ENCODE peak calls at places on chromosomes 6 and 20, in four cellular contexts. F is adipocyte, T is HepG2, D is fibroblast of lung. G is an unnamed sample.

GRCh38 chr6:118551063-118551672 is 3.1 kb downstream of the PLN start:
- DNase-seq in F (peak), T (peak), D (peak), G (no peak)

GRCh38 chr6:170032706-170033309 is 258.1 kb downstream of the DLL1 start:
- DNase-seq in D (no peak), T (no peak), F (no peak), G (no peak)

GRCh38 chr20:58637466-58638198 is 13.5 kb upstream of the STX16 start:
- DNase-seq in F (no peak), T (no peak), D (no peak), G (no peak)

GRCh38 chr20:20010639-20011500 is 6.3 kb upstream of the NAA20 start:
- DNase-seq in D (peak), F (peak), T (peak), G (no peak)

GRCh38 chr6:18016133-18016532 is 28.7 kb upstream of the KIF13A start:
- DNase-seq in D (peak), T (no peak), F (no peak), G (no peak)

GRCh38 chr6:157241411-157241979 is 81.8 kb downstream of the TMEM242 start:
- DNase-seq in D (no peak), F (no peak), T (no peak), G (peak)

GRCh38 chr6:146928503-146928902 is 275.7 kb upstream of the STXBP5 start:
- DNase-seq in F (no peak), T (no peak), D (no peak), G (no peak)

GRCh38 chr6:14031516-14031915 is 86.1 kb upstream of the CD83 start:
- DNase-seq in F (no peak), T (no peak), D (peak), G (no peak)

GRCh38 chr20:41373384-41373783 is 6.8 kb upstream of the EMILIN3 start:
- DNase-seq in F (no peak), D (no peak), T (no peak), G (no peak)

GRCh38 chr6:165274611-165275010 is 34.8 kb downstream of the C6orf118 start:
- DNase-seq in D (no peak), T (no peak), F (no peak), G (no peak)

GRCh38 chr6:63441266-63441956 is 121.6 kb upstream of the LGSN start:
- DNase-seq in F (no peak), T (no peak), D (no peak), G (no peak)

GRCh38 chr20:25544316-25544715 is 41.0 kb downstream of the NINL start:
- DNase-seq in D (peak), T (no peak), F (peak), G (no peak)

GRCh38 chr6:136070815-136071214 is 179.3 kb downstream of the MTFR2 start:
- DNase-seq in F (no peak), D (peak), T (no peak), G (no peak)

GRCh38 chr6:20319520-20320357 is 81.9 kb upstream of the E2F3 start:
- DNase-seq in F (no peak), T (no peak), D (no peak), G (peak)

GRCh38 chr6:97460394-97460793 is 177.4 kb upstream of the MMS22L start:
- DNase-seq in T (no peak), D (peak), F (no peak), G (no peak)

GRCh38 chr6:129661478-129662405 is 48.2 kb downstream of the ARHGAP18 start:
- DNase-seq in F (no peak), D (no peak), T (peak), G (no peak)

GRCh38 chr6:28996844-28997502 is 8.1 kb downstream of the ZNF311 start:
- DNase-seq in D (no peak), T (no peak), F (no peak), G (no peak)

GRCh38 chr6:158663465-158664167 is 13.8 kb downstream of the SYTL3 start:
- DNase-seq in T (no peak), D (no peak), F (no peak), G (no peak)

GRCh38 chr20:34437330-34437986 is 74.4 kb downstream of the ITCH start:
- DNase-seq in F (peak), D (peak), T (no peak), G (no peak)

GRCh38 chr6:67265996-67266768 is 1368.9 kb upstream of the ADGRB3 start:
- DNase-seq in T (no peak), F (no peak), D (no peak), G (no peak)

GRCh38 chr6:19690676-19691075 is 146.5 kb upstream of the ID4 start:
- DNase-seq in D (no peak), T (no peak), F (no peak), G (no peak)

GRCh38 chr20:47764154-47764734 is 21.0 kb downstream of the SULF2 start:
- DNase-seq in F (no peak), T (no peak), D (no peak), G (no peak)

GRCh38 chr20:47768016-47768953 is 17.0 kb downstream of the SULF2 start:
- DNase-seq in F (no peak), T (no peak), D (peak), G (peak)

GRCh38 chr20:47762699-47763098 is 22.6 kb downstream of the SULF2 start:
- DNase-seq in F (no peak), T (no peak), D (peak), G (no peak)

GRCh38 chr20:47761478-47762047 is 23.7 kb downstream of the SULF2 start:
- DNase-seq in D (no peak), F (no peak), T (no peak), G (no peak)

DNA sequence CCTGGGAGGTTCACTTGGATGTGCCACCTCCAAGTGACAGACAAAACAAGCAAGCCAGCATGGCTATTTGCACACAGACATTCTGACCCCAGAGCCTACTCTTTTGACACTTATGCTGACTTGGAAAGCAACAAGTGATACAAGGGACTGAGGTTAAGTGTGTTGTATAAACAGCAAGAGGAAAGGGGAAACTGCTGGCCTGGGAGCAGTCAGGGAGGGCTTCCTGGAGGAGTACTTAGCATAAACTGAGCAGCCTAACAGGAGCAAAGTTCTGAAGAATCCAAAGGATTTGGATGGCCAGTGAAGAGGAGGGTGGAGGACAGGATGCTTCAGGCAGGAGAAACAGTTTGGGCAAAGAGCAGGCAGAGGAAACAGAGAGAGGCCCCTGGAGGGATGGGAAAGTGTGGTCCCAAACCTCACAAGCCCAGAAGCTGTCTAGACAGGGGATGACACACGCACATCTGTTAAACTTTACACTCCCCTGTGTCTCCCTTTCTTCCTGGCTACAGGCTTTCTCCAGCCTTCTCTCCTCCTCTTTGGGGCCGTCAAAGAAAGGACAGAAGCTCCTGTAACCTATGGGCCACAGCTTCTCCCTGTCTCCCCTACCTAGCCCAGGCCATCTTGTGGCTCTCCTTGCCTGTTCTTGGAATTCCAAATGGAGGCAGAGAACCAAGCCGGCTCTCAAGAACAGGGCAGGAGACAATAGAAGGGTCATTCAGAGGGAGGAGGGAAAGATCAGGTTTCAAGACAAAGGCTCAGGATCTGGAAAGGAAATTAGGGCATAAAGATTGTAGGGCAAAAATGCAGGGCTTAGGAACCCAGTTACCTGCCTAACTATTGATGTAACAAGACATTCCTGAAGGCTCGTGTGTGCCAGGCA is 19.3 kb downstream of the SULF2 start:
- DNase-seq in F (no peak), D (peak), T (no peak), G (no peak)
- H3K9ac ChIP-seq in F (no peak), D (no peak), T (no peak), G (no peak)

DNA sequence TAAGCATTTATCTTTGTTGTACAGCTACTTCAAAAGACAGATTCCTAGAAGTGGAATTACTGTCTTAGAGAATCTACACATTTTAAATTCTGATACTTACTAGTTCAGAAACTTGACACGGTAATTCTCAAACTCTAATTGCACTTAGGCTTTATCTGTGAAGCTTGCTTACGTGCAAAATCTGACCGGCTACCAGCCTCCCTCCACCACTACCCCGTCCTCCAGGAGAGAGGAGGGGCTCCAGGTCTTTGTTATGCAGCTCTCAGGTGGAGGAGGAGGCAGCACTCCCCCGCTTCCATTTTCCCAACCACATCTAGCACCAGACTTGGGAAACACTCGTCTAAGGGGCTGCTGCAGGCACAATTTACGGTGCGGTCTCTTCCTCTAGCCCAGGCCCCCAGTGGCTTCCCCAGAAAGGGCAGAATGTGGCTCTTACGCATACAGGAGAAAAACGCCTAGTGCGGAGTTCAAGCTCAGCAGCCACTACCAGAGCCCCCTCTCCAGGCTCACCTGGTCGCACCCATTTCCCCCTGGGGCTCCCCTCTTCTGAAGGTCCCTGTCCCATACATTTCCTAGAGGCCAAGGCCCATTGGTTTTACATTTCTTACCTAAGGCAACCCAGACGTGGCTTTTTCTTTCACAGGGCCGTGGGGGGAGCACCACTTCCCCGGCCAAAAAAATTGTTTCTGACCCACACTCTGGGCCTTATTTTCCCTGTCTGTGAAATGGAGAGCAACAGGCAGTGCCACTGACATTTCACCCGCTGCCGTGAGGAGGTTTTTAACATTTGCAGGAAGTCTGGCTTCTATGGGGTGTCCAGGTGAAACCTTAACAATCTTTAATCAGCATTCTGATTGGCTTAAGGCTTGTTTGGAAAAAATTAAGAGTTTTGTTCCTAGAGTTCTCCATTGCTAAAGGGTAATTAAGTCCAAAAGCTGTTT is 1.6 kb upstream of the TGIF2 start:
- DNase-seq in T (peak), D (no peak), F (no peak), G (no peak)
- H3K9ac ChIP-seq in T (peak), D (no peak), F (no peak), G (no peak)

DNA sequence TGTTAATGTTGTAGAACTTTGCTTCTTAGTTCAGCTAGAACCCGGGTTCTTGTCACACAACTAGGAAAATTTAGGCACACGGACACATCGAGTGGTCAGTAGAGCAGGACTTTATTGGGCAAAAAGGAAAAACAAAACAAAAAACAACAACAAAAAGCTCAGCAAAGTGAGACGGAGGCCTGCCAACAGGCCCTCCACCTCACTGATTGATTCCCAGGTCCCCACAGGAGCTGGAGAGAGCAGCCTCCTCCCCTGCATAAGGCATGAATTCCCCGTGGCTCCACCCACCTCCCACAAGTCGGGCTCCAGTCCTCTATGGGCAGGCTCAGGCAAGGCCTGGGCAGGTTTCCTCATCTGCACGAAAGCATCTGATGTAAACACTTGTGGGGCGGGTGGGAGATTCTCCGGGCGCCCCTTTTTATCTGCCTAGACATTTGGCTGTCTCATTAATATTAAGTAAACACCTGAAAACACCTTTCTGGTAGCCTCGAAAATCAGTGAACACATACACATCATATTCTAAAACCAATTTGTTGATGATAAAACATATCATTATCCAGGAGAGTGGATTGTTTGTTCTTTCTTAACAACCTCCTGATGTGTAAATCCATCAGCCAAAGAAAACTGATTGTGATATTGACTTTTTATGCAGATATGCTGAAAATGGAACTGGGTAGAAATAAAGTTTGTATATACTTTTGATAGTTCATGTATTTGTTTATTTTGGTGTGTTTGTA is 75.5 kb downstream of the ADGRG6 start:
- DNase-seq in D (peak), F (no peak), T (peak), G (peak)
- H3K9ac ChIP-seq in D (no peak), F (no peak), T (peak), G (no peak)

DNA sequence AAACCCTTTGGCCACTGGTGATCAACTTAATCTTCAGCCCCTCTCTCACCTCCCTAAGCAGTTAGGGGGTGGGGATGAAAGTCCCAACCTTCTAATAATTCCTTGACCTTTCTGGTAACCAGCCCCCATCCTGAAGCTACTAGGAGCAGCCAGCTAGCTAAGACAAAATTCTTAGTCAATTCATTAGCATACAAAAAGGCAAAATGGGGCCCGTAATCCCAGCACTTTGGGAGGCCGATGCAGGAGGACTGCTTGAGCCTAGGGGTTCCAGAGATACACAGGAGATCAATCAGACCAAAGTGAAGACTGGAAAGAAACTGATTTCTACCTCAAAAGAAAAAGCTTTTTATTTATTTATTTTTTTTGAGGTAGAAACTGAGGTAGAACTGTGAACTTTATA is 1.8 kb downstream of the ASCC3 start:
- DNase-seq in D (no peak), F (no peak), T (no peak), G (no peak)
- H3K9ac ChIP-seq in D (no peak), F (no peak), T (no peak), G (no peak)

GRCh38 chr20:44357020-44357419 is 1.5 kb downstream of the HNF4A start:
- DNase-seq in D (no peak), F (no peak), T (no peak), G (no peak)
- H3K9ac ChIP-seq in D (no peak), F (no peak), T (peak), G (no peak)

DNA sequence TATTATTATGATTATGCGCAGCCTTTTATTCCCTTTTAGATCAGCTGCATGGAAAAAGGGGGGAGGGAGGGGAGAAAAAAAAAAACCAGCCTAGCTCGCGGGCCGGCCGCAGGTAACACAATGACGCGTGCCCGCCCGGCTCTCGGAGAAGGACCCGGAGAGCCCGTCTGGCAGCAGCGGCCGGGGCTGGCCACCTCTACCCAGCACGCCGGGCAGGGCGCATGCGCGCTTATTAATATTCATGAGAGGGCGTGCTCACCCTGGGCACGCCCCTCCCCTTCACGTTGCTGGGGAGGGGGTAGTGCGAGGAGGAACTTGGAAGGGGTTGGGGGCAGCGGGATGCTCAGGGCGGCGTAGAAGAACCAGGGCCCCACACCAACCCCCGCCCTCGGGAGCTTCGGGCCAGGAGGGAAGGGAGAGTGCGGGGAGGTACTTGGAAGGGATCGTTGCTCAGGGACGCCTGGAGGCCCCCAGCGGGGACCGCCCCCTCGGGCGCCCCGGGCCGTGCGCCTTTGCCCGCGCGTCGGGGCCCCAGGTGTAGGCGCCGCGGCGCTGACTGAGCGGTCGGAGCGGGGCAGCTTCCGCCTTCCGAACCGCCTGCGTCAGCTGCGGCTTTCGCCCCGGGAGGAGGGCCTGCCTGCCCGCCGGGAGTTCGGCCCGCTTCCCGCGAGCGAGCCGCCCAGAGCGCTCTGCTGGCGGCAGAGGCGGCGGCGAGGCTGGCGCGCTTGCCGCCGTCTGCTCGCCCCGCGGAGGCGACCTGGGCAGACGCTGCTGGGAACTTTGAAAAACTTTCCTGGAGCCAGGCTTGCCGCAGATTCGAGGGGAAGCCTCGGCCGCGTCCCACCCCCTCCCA is at the start of gene JAG1:
- DNase-seq in D (peak), T (peak), F (peak), G (peak)
- H3K9ac ChIP-seq in D (peak), T (peak), F (peak), G (peak)

GRCh38 chr6:30570263-30570662 is 979 bp upstream of the ABCF1 start:
- DNase-seq in D (no peak), F (no peak), T (peak), G (no peak)
- H3K9ac ChIP-seq in D (no peak), F (peak), T (peak), G (peak)

GRCh38 chr6:12129523-12129922 is 117.4 kb downstream of the HIVEP1 start:
- DNase-seq in D (no peak), T (no peak), F (no peak), G (no peak)

GRCh38 chr6:12126051-12126450 is 113.9 kb downstream of the HIVEP1 start:
- DNase-seq in T (no peak), D (no peak), F (no peak), G (no peak)
- H3K9ac ChIP-seq in T (no peak), D (no peak), F (no peak), G (no peak)

GRCh38 chr6:53564401-53565065 is 19.6 kb upstream of the GCLC start:
- DNase-seq in F (no peak), T (no peak), D (no peak), G (no peak)
- H3K9ac ChIP-seq in F (no peak), T (no peak), D (no peak), G (no peak)

GRCh38 chr6:27812805-27813626 is 99.2 kb downstream of the OR2B2 start:
- DNase-seq in D (no peak), F (no peak), T (no peak), G (no peak)
- H3K9ac ChIP-seq in D (no peak), F (no peak), T (peak), G (no peak)

G was measured in colonic mucosa.